ENCODE peak calls at places on chromosome 17, in five cellular contexts. F, R, U, D and G are unnamed samples.

GRCh38 chr17:28118362-28118761 is 75.9 kb downstream of the NLK start:
- DNase-seq in F (no peak), R (no peak), U (no peak), D (no peak), G (no peak)

GRCh38 chr17:73643012-73643845 is 1.0 kb downstream of the SDK2 start:
- DNase-seq in F (peak; percentile 85), R (no peak), U (no peak), D (no peak), G (peak; percentile 71)

GRCh38 chr17:17416007-17416399 is 60.8 kb upstream of the MED9 start:
- DNase-seq in F (peak; percentile 66), R (peak; percentile 91), U (peak; percentile 85), D (peak; percentile 81), G (peak; percentile 46)

GRCh38 chr17:78313735-78314648 is 45.9 kb downstream of the SOCS3 start:
- DNase-seq in F (peak; percentile 95), R (peak; percentile 57), U (peak; percentile 96), D (peak; percentile 92), G (peak; percentile 94)

GRCh38 chr17:35732806-35733136 is 1.3 kb downstream of the RASL10B start:
- DNase-seq in F (no peak), R (no peak), U (no peak), D (no peak), G (no peak)

GRCh38 chr17:6752068-6752909 is 3.6 kb upstream of the XAF1 start:
- DNase-seq in F (no peak), R (peak; percentile 81), U (no peak), D (no peak), G (no peak)

GRCh38 chr17:67431210-67432015 is 54.3 kb downstream of the PITPNC1 start:
- DNase-seq in F (no peak), R (no peak), U (peak; percentile 27), D (peak; percentile 76), G (no peak)

GRCh38 chr17:38419508-38419981 is 8.7 kb upstream of the ARHGAP23 start:
- DNase-seq in F (no peak), R (no peak), U (no peak), D (no peak), G (no peak)

GRCh38 chr17:3796110-3796821 is 4.7 kb downstream of the ITGAE start:
- DNase-seq in F (no peak), R (no peak), U (no peak), D (no peak), G (no peak)

GRCh38 chr17:60557805-60558204 is 31.8 kb upstream of the APPBP2 start:
- DNase-seq in F (no peak), R (peak; percentile 45), U (no peak), D (no peak), G (peak; percentile 51)

GRCh38 chr17:29569245-29569950 is 897 bp downstream of the TP53I13 start:
- DNase-seq in F (peak; percentile 43), R (no peak), U (no peak), D (no peak), G (no peak)

GRCh38 chr17:27810902-27811557 is 10.7 kb upstream of the NOS2 start:
- DNase-seq in F (no peak), R (no peak), U (no peak), D (no peak), G (no peak)

GRCh38 chr17:32876414-32877163 is at the start of gene MYO1D:
- DNase-seq in F (peak; percentile 73), R (peak; percentile 45), U (peak; percentile 67), D (peak; percentile 46), G (peak; percentile 90)

GRCh38 chr17:80812362-80813088 is 179.1 kb upstream of the CHMP6 start:
- DNase-seq in F (no peak), R (no peak), U (no peak), D (no peak), G (no peak)

GRCh38 chr17:13418891-13419290 is 182.8 kb downstream of the HS3ST3A1 start:
- DNase-seq in F (no peak), R (no peak), U (no peak), D (no peak), G (no peak)

GRCh38 chr17:21460358-21460757 is 84.2 kb downstream of the KCNJ12 start:
- DNase-seq in F (no peak), R (no peak), U (no peak), D (no peak), G (no peak)

GRCh38 chr17:80289631-80290030 is 29.0 kb downstream of the RNF213 start:
- DNase-seq in F (no peak), R (no peak), U (no peak), D (no peak), G (no peak)

GRCh38 chr17:21353326-21354010 is 22.7 kb upstream of the KCNJ12 start:
- DNase-seq in F (no peak), R (no peak), U (no peak), D (no peak), G (no peak)

GRCh38 chr17:42421479-42422332 is 1.4 kb downstream of the CAVIN1 start:
- DNase-seq in F (peak; percentile 61), R (no peak), U (peak; percentile 71), D (no peak), G (no peak)

GRCh38 chr17:7292729-7293128 is 1.7 kb downstream of the YBX2 start:
- DNase-seq in F (peak; percentile 35), R (no peak), U (no peak), D (no peak), G (no peak)

DNA sequence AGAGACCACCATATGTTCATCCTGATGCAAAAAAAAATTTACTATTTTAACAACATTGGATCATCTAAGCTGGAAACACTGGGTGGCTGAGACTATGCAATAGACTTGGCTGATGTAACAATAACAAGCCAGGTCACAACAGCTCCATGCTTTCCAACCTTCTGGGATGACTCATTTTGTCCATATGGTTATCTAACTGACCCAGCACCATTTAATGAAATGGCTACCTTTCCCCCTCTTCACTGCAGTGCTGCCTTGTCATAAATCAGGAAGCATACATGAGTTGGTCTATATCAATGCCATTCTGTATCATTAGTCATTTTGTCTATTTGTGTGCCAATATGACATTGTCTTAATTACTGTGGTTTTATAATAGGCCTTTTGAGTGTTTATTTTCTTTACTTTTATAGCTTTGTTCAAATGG is 217.6 kb upstream of the KCNJ16 start:
- DNase-seq in F (no peak), R (no peak), U (peak; percentile 62), D (peak; percentile 8), G (no peak)
- TF ChIP-seq JUND in F (peak; percentile 42), R (no peak), U (peak; percentile 98), D (no peak), G (no peak)

DNA sequence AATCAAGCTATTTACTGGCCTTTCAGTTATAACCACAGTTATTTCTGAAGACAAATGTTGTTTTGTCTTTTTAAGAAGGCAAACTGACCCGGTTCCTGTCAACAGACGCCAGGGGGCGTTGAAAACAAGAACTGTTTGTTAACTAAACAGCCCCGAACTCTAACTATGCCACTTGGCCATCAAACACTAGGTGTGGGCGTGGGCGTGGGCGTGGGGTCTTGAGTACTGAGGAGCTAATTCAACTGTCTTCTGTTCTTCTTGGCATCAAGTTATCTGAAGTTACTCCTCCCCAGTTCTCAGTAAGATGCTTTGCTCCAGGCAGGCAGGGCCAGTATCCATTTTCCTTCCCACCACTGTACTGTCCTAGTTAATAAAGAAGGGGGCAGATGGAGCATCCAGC is 63.3 kb upstream of the MTMR4 start:
- DNase-seq in F (peak; percentile 56), R (peak; percentile 52), U (peak; percentile 57), D (peak; percentile 77), G (peak; percentile 83)
- TF ChIP-seq JUND in F (no peak), R (no peak), U (peak; percentile 19), D (no peak), G (no peak)

GRCh38 chr17:82270651-82271050 is 2.8 kb downstream of the CSNK1D start:
- DNase-seq in F (no peak), R (no peak), U (no peak), D (no peak), G (no peak)
- TF ChIP-seq JUND in F (no peak), R (no peak), U (no peak), D (no peak), G (no peak)

GRCh38 chr17:75983501-75984181 is 4.6 kb downstream of the TEN1 start:
- DNase-seq in F (no peak), R (no peak), U (peak; percentile 79), D (no peak), G (no peak)
- TF ChIP-seq JUND in F (no peak), R (no peak), U (peak; percentile 85), D (no peak), G (no peak)

DNA sequence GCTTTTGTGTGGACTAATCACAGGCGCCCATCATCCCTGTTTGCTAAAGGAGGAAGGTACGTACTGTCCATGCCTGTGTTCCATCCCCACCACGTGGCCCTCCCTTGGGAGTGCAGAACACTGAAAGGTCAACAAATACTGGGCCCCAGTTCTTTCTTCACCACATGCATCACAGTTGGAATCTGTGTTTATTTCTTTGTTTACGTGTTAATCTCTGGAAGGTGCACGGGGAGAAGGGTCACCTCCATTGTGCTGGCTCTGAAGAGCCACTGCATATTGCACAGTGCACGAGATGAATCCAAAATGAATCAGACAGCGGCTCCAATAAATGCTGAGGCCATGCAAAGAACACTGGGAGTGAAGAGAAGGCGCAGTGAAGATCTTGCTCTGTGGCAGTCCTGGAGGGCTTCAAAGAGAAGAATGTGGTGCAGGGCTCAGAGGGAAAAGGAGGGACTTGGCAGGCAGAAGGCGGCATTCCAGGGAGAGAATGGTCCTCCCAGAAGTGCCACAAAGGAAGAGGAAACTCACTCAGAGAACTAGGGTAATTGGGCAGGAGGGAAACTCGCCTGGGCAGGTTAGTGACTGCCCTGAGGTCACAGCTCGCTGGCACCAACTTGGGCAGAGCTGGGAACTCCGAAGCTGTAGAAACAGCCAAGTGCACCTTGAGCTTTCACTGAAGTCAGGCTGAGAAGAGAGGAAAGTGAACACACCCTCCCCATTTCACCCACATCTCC is 3.7 kb downstream of the RPH3AL start:
- DNase-seq in F (no peak), R (peak; percentile 81), U (no peak), D (no peak), G (peak; percentile 94)
- TF ChIP-seq JUND in F (no peak), R (no peak), U (no peak), D (no peak), G (no peak)